ENCODE peak calls at places on chromosomes 6 and 20, in nine cellular contexts. One of them, this sample, is unnamed.

GRCh38 chr6:189676-190075 is 102.6 kb upstream of the DUSP22 start:
- DNase-seq in CD4-positive, alpha-beta T cell: no peak
- DNase-seq in GM23338: no peak
- DNase-seq in OCI-LY7: no peak
- DNase-seq in left lung: no peak
- DNase-seq in astrocyte: no peak
- DNase-seq in A673: no peak
- DNase-seq in body of pancreas: no peak
- DNase-seq in aorta: no peak
- DNase-seq in this sample: no peak

GRCh38 chr6:113971786-113972185 is 838 bp upstream of the HDAC2 start:
- DNase-seq in GM23338: no peak
- DNase-seq in astrocyte: no peak
- DNase-seq in body of pancreas: peak
- DNase-seq in aorta: no peak
- DNase-seq in OCI-LY7: peak
- DNase-seq in CD4-positive, alpha-beta T cell: no peak
- DNase-seq in A673: peak
- DNase-seq in left lung: no peak
- DNase-seq in this sample: no peak

GRCh38 chr6:12516070-12516469 is 200.5 kb upstream of the PHACTR1 start:
- DNase-seq in GM23338: no peak
- DNase-seq in astrocyte: no peak
- DNase-seq in OCI-LY7: no peak
- DNase-seq in left lung: no peak
- DNase-seq in A673: no peak
- DNase-seq in body of pancreas: no peak
- DNase-seq in aorta: no peak
- DNase-seq in CD4-positive, alpha-beta T cell: no peak
- DNase-seq in this sample: no peak

GRCh38 chr6:87198496-87198895 is 43.1 kb downstream of the ZNF292 start:
- DNase-seq in OCI-LY7: no peak
- DNase-seq in aorta: no peak
- DNase-seq in body of pancreas: no peak
- DNase-seq in astrocyte: no peak
- DNase-seq in left lung: no peak
- DNase-seq in CD4-positive, alpha-beta T cell: no peak
- DNase-seq in A673: no peak
- DNase-seq in GM23338: no peak
- DNase-seq in this sample: no peak

GRCh38 chr6:41344865-41345264 is 9.5 kb downstream of the NCR2 start:
- DNase-seq in aorta: no peak
- DNase-seq in CD4-positive, alpha-beta T cell: peak
- DNase-seq in OCI-LY7: no peak
- DNase-seq in astrocyte: no peak
- DNase-seq in A673: no peak
- DNase-seq in GM23338: no peak
- DNase-seq in body of pancreas: no peak
- DNase-seq in left lung: no peak
- DNase-seq in this sample: no peak

GRCh38 chr6:52577778-52578473 is 1.1 kb upstream of the TRAM2 start:
- DNase-seq in OCI-LY7: no peak
- DNase-seq in body of pancreas: no peak
- DNase-seq in A673: no peak
- DNase-seq in GM23338: no peak
- DNase-seq in left lung: no peak
- DNase-seq in astrocyte: no peak
- DNase-seq in CD4-positive, alpha-beta T cell: no peak
- DNase-seq in aorta: no peak
- DNase-seq in this sample: no peak

GRCh38 chr6:154969796-154970195 is 25.3 kb upstream of the TIAM2 start:
- DNase-seq in astrocyte: peak
- DNase-seq in left lung: no peak
- DNase-seq in GM23338: no peak
- DNase-seq in A673: peak
- DNase-seq in OCI-LY7: no peak
- DNase-seq in body of pancreas: no peak
- DNase-seq in CD4-positive, alpha-beta T cell: no peak
- DNase-seq in aorta: no peak
- DNase-seq in this sample: no peak

GRCh38 chr6:111536888-111537287 is 53.9 kb upstream of the REV3L start:
- DNase-seq in aorta: no peak
- DNase-seq in body of pancreas: no peak
- DNase-seq in astrocyte: no peak
- DNase-seq in GM23338: no peak
- DNase-seq in left lung: no peak
- DNase-seq in CD4-positive, alpha-beta T cell: no peak
- DNase-seq in OCI-LY7: no peak
- DNase-seq in A673: no peak
- DNase-seq in this sample: no peak

GRCh38 chr20:45266977-45267376 is 12.6 kb upstream of the SLPI start:
- DNase-seq in OCI-LY7: no peak
- DNase-seq in CD4-positive, alpha-beta T cell: no peak
- DNase-seq in aorta: no peak
- DNase-seq in A673: no peak
- DNase-seq in body of pancreas: no peak
- DNase-seq in GM23338: no peak
- DNase-seq in left lung: no peak
- DNase-seq in astrocyte: no peak
- DNase-seq in this sample: no peak

GRCh38 chr20:2314759-2315439 is 19.1 kb downstream of the TGM3 start:
- DNase-seq in astrocyte: peak
- DNase-seq in aorta: no peak
- DNase-seq in GM23338: no peak
- DNase-seq in CD4-positive, alpha-beta T cell: no peak
- DNase-seq in left lung: no peak
- DNase-seq in A673: peak
- DNase-seq in body of pancreas: peak
- DNase-seq in OCI-LY7: no peak
- DNase-seq in this sample: no peak

GRCh38 chr6:39203804-39204495 is 25.3 kb downstream of the KCNK5 start:
- DNase-seq in left lung: peak
- DNase-seq in aorta: no peak
- DNase-seq in CD4-positive, alpha-beta T cell: no peak
- DNase-seq in A673: no peak
- DNase-seq in astrocyte: no peak
- DNase-seq in body of pancreas: peak
- DNase-seq in OCI-LY7: no peak
- DNase-seq in GM23338: peak
- DNase-seq in this sample: no peak

GRCh38 chr20:52124821-52125220 is 66.8 kb downstream of the ZFP64 start:
- DNase-seq in CD4-positive, alpha-beta T cell: no peak
- DNase-seq in GM23338: no peak
- DNase-seq in OCI-LY7: no peak
- DNase-seq in astrocyte: no peak
- DNase-seq in A673: no peak
- DNase-seq in body of pancreas: no peak
- DNase-seq in left lung: no peak
- DNase-seq in aorta: no peak
- DNase-seq in this sample: no peak

DNA sequence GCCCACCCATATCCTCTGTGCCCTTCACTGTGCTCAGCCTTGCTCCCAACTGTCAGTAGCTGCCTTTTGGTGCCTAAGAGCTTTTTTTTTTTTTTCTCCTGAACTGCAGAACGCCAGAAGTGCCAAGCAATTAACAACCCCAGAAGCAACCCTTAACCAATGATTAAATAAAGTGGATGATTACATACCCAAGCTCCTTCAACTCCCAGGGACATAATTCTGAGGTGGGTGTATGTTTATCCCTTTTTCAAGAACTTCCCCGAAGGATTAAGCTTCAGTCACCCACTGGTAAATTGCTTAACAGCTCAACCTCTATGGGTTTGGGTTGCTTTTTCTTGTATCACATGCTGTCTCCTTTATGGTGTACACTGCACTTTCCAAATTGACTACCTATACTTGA is 41.1 kb downstream of the KLHL31 start:
- DNase-seq in body of pancreas: no peak
- DNase-seq in GM23338: no peak
- DNase-seq in left lung: no peak
- DNase-seq in OCI-LY7: no peak
- DNase-seq in aorta: no peak
- DNase-seq in A673: no peak
- DNase-seq in astrocyte: no peak
- DNase-seq in CD4-positive, alpha-beta T cell: no peak
- DNase-seq in this sample: no peak
- H3K27ac ChIP-seq in body of pancreas: no peak
- H3K27ac ChIP-seq in GM23338: no peak
- H3K27ac ChIP-seq in left lung: no peak
- H3K27ac ChIP-seq in OCI-LY7: no peak
- H3K27ac ChIP-seq in aorta: no peak
- H3K27ac ChIP-seq in A673: no peak
- H3K27ac ChIP-seq in astrocyte: no peak
- H3K27ac ChIP-seq in CD4-positive, alpha-beta T cell: no peak
- H3K27ac ChIP-seq in this sample: no peak

DNA sequence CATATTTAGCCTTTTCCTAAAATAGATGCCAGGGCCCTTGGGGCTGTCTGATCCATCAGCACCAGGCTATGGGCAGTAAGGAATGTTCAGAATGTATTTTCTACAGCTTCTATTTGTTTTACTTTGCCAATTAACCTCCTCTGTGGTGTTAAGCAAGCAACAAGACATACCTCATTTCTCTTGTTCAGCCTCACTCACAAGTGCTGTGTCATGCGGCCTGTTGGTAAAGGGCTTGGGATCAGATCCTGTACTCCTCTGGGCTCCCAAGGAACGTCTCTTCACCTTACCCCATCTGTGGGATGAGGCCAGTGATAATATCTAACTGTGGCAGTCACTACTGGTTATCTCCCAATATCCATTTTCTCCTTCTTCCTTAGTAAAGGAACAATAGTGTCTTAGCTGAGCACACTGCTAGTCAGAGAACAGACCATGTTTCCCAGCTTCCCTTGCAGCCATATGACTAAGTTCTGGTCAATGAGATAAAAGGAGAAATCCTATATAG is 7.0 kb upstream of the DSTN start:
- DNase-seq in GM23338: no peak
- DNase-seq in CD4-positive, alpha-beta T cell: no peak
- DNase-seq in OCI-LY7: no peak
- DNase-seq in aorta: no peak
- DNase-seq in astrocyte: peak
- DNase-seq in left lung: no peak
- DNase-seq in body of pancreas: no peak
- DNase-seq in A673: no peak
- DNase-seq in this sample: no peak
- H3K27ac ChIP-seq in GM23338: peak
- H3K27ac ChIP-seq in CD4-positive, alpha-beta T cell: no peak
- H3K27ac ChIP-seq in OCI-LY7: no peak
- H3K27ac ChIP-seq in aorta: peak
- H3K27ac ChIP-seq in astrocyte: peak
- H3K27ac ChIP-seq in left lung: peak
- H3K27ac ChIP-seq in body of pancreas: peak
- H3K27ac ChIP-seq in A673: no peak
- H3K27ac ChIP-seq in this sample: no peak

GRCh38 chr6:69783124-69783523 is 13.7 kb downstream of the LMBRD1 start:
- DNase-seq in OCI-LY7: no peak
- DNase-seq in A673: no peak
- DNase-seq in CD4-positive, alpha-beta T cell: no peak
- DNase-seq in astrocyte: no peak
- DNase-seq in aorta: no peak
- DNase-seq in left lung: no peak
- DNase-seq in body of pancreas: no peak
- DNase-seq in GM23338: no peak
- DNase-seq in this sample: no peak

GRCh38 chr6:69775941-69776340 is 20.9 kb downstream of the LMBRD1 start:
- DNase-seq in CD4-positive, alpha-beta T cell: no peak
- DNase-seq in OCI-LY7: no peak
- DNase-seq in left lung: no peak
- DNase-seq in GM23338: no peak
- DNase-seq in A673: no peak
- DNase-seq in aorta: no peak
- DNase-seq in body of pancreas: no peak
- DNase-seq in astrocyte: no peak
- DNase-seq in this sample: no peak

GRCh38 chr6:69784595-69785377 is 12.0 kb downstream of the LMBRD1 start:
- DNase-seq in aorta: no peak
- DNase-seq in CD4-positive, alpha-beta T cell: no peak
- DNase-seq in body of pancreas: no peak
- DNase-seq in A673: no peak
- DNase-seq in GM23338: no peak
- DNase-seq in OCI-LY7: peak
- DNase-seq in astrocyte: no peak
- DNase-seq in left lung: no peak
- DNase-seq in this sample: no peak

GRCh38 chr6:69785697-69786096 is 11.1 kb downstream of the LMBRD1 start:
- DNase-seq in A673: no peak
- DNase-seq in astrocyte: no peak
- DNase-seq in body of pancreas: no peak
- DNase-seq in left lung: no peak
- DNase-seq in OCI-LY7: no peak
- DNase-seq in GM23338: no peak
- DNase-seq in aorta: no peak
- DNase-seq in CD4-positive, alpha-beta T cell: no peak
- DNase-seq in this sample: no peak

DNA sequence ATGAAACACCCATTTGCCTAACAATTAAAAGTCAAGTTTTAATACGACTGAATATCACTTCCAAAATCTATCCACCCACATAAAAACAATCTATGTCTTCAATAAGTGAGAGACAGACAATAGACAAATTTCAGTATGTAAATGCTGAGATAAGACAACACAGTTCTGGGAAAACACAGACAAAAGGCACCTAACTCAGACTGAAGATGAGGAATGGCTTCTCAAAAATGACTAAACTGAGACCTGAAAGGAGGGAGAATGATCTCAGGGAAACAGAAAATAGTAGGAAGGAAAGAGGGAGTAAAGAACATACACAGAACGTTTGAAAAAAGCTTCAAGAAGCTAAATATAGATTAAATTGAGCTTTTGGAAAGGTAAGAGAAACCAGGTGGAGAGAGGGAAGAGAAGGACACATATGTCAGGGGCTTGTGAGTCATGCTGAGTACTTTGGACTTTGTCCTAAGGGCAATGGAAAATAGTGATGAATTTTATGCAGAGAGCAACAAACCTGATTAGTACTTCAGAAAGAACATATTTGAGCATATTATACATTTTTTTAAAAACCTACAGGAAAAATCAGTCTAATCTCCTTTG is 16.1 kb downstream of the LMBRD1 start:
- DNase-seq in CD4-positive, alpha-beta T cell: no peak
- DNase-seq in body of pancreas: peak
- DNase-seq in aorta: no peak
- DNase-seq in left lung: no peak
- DNase-seq in A673: no peak
- DNase-seq in astrocyte: no peak
- DNase-seq in GM23338: no peak
- DNase-seq in OCI-LY7: no peak
- DNase-seq in this sample: no peak
- H3K27ac ChIP-seq in CD4-positive, alpha-beta T cell: no peak
- H3K27ac ChIP-seq in body of pancreas: peak
- H3K27ac ChIP-seq in aorta: no peak
- H3K27ac ChIP-seq in left lung: no peak
- H3K27ac ChIP-seq in A673: no peak
- H3K27ac ChIP-seq in astrocyte: no peak
- H3K27ac ChIP-seq in GM23338: no peak
- H3K27ac ChIP-seq in OCI-LY7: no peak
- H3K27ac ChIP-seq in this sample: no peak

DNA sequence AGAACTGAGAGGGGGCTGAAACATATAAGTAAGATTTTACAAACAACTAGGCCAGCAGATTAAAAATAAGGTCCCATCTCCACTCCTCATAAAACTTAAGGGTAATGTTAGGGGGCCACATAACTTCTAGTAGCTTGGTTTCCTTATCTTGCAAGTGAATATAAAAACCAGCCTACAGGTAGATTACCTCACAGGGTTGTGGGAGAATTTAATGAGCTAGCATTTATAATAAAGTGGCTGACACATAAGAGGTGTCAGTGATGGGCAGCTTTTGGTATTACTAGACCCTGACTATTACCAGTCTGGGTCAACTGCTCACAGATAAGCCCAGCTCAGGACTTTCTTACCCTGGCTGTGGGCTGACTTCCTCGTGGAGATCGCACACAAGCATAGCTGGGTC is 9.2 kb upstream of the PPP1R14C start:
- DNase-seq in GM23338: no peak
- DNase-seq in astrocyte: no peak
- DNase-seq in left lung: no peak
- DNase-seq in body of pancreas: no peak
- DNase-seq in A673: no peak
- DNase-seq in aorta: no peak
- DNase-seq in CD4-positive, alpha-beta T cell: no peak
- DNase-seq in OCI-LY7: no peak
- DNase-seq in this sample: no peak
- H3K27ac ChIP-seq in GM23338: no peak
- H3K27ac ChIP-seq in astrocyte: no peak
- H3K27ac ChIP-seq in left lung: no peak
- H3K27ac ChIP-seq in body of pancreas: no peak
- H3K27ac ChIP-seq in A673: no peak
- H3K27ac ChIP-seq in aorta: no peak
- H3K27ac ChIP-seq in CD4-positive, alpha-beta T cell: no peak
- H3K27ac ChIP-seq in OCI-LY7: no peak
- H3K27ac ChIP-seq in this sample: no peak

This sample was measured in substantia nigra.